ENCODE peak calls at places on chromosomes 1 and 21, in seven cellular contexts. One of them, this sample, is unnamed.

GRCh38 chr1:33164120-33164519 is 17.7 kb downstream of the TRIM62 start:
- DNase-seq in globus pallidus: no peak
- DNase-seq in A673: no peak
- DNase-seq in sigmoid colon: no peak
- DNase-seq in iris pigment epithelial cell: no peak
- DNase-seq in iPS DF 6.9: no peak
- DNase-seq in ovary: no peak
- DNase-seq in this sample: no peak

GRCh38 chr21:45989355-45990048 is 7.9 kb downstream of the COL6A1 start:
- DNase-seq in iPS DF 6.9: no peak
- DNase-seq in globus pallidus: no peak
- DNase-seq in sigmoid colon: peak; percentile 67
- DNase-seq in ovary: peak; percentile 43
- DNase-seq in iris pigment epithelial cell: no peak
- DNase-seq in A673: no peak
- DNase-seq in this sample: no peak

GRCh38 chr1:23461050-23461449 is 22.9 kb downstream of the ASAP3 start:
- DNase-seq in ovary: no peak
- DNase-seq in sigmoid colon: no peak
- DNase-seq in globus pallidus: no peak
- DNase-seq in A673: no peak
- DNase-seq in iris pigment epithelial cell: no peak
- DNase-seq in iPS DF 6.9: no peak
- DNase-seq in this sample: no peak

GRCh38 chr1:236142358-236143103 is at the start of gene GPR137B:
- DNase-seq in iris pigment epithelial cell: peak; percentile 63
- DNase-seq in sigmoid colon: no peak
- DNase-seq in iPS DF 6.9: no peak
- DNase-seq in ovary: peak; percentile 51
- DNase-seq in A673: peak; percentile 44
- DNase-seq in globus pallidus: peak; percentile 65
- DNase-seq in this sample: peak; percentile 44

GRCh38 chr1:22572778-22573177 is 9.5 kb downstream of the EPHA8 start:
- DNase-seq in A673: no peak
- DNase-seq in globus pallidus: no peak
- DNase-seq in sigmoid colon: no peak
- DNase-seq in ovary: no peak
- DNase-seq in iPS DF 6.9: no peak
- DNase-seq in iris pigment epithelial cell: no peak
- DNase-seq in this sample: no peak

GRCh38 chr1:32759997-32760623 is 57.0 kb downstream of the YARS1 start:
- DNase-seq in A673: no peak
- DNase-seq in ovary: peak; percentile 96
- DNase-seq in iris pigment epithelial cell: peak; percentile 60
- DNase-seq in sigmoid colon: no peak
- DNase-seq in iPS DF 6.9: no peak
- DNase-seq in globus pallidus: no peak
- DNase-seq in this sample: no peak

GRCh38 chr1:36304970-36305914 is 926 bp upstream of the SH3D21 start:
- DNase-seq in globus pallidus: no peak
- DNase-seq in iris pigment epithelial cell: no peak
- DNase-seq in A673: no peak
- DNase-seq in sigmoid colon: peak; percentile 47
- DNase-seq in ovary: no peak
- DNase-seq in iPS DF 6.9: no peak
- DNase-seq in this sample: no peak

GRCh38 chr1:61627365-61627764 is 97.6 kb downstream of the TM2D1 start:
- DNase-seq in A673: no peak
- DNase-seq in iris pigment epithelial cell: no peak
- DNase-seq in iPS DF 6.9: no peak
- DNase-seq in ovary: no peak
- DNase-seq in globus pallidus: no peak
- DNase-seq in sigmoid colon: no peak
- DNase-seq in this sample: no peak

GRCh38 chr1:222829868-222830267 is 15.0 kb downstream of the DISP1 start:
- DNase-seq in iPS DF 6.9: no peak
- DNase-seq in A673: no peak
- DNase-seq in globus pallidus: peak; percentile 26
- DNase-seq in iris pigment epithelial cell: peak; percentile 87
- DNase-seq in sigmoid colon: no peak
- DNase-seq in ovary: no peak
- DNase-seq in this sample: no peak

GRCh38 chr1:164868990-164869389 is 310.0 kb downstream of the PBX1 start:
- DNase-seq in sigmoid colon: no peak
- DNase-seq in iris pigment epithelial cell: no peak
- DNase-seq in iPS DF 6.9: no peak
- DNase-seq in globus pallidus: no peak
- DNase-seq in A673: no peak
- DNase-seq in ovary: no peak
- DNase-seq in this sample: no peak

GRCh38 chr1:173473599-173474011 is 3.5 kb upstream of the PRDX6 start:
- DNase-seq in ovary: no peak
- DNase-seq in iPS DF 6.9: no peak
- DNase-seq in sigmoid colon: no peak
- DNase-seq in iris pigment epithelial cell: peak; percentile 77
- DNase-seq in globus pallidus: no peak
- DNase-seq in A673: no peak
- DNase-seq in this sample: no peak

GRCh38 chr1:166489670-166490436 is 323.1 kb upstream of the FAM78B start:
- DNase-seq in sigmoid colon: peak; percentile 62
- DNase-seq in ovary: no peak
- DNase-seq in iPS DF 6.9: no peak
- DNase-seq in A673: peak; percentile 9
- DNase-seq in iris pigment epithelial cell: peak; percentile 3
- DNase-seq in globus pallidus: peak; percentile 27
- DNase-seq in this sample: no peak

GRCh38 chr1:98702976-98703375 is 41.5 kb downstream of the SNX7 start:
- DNase-seq in iris pigment epithelial cell: peak; percentile 81
- DNase-seq in ovary: no peak
- DNase-seq in sigmoid colon: no peak
- DNase-seq in A673: no peak
- DNase-seq in iPS DF 6.9: no peak
- DNase-seq in globus pallidus: no peak
- DNase-seq in this sample: no peak

GRCh38 chr1:166980818-166981217 is 5.5 kb upstream of the ILDR2 start:
- DNase-seq in sigmoid colon: no peak
- DNase-seq in ovary: no peak
- DNase-seq in iPS DF 6.9: no peak
- DNase-seq in iris pigment epithelial cell: no peak
- DNase-seq in A673: no peak
- DNase-seq in globus pallidus: no peak
- DNase-seq in this sample: no peak

GRCh38 chr1:226820935-226821718 is 49.3 kb upstream of the PSEN2 start:
- DNase-seq in ovary: peak; percentile 78
- DNase-seq in globus pallidus: no peak
- DNase-seq in sigmoid colon: peak; percentile 99
- DNase-seq in iris pigment epithelial cell: peak; percentile 95
- DNase-seq in A673: no peak
- DNase-seq in iPS DF 6.9: no peak
- DNase-seq in this sample: no peak